ENCODE peak calls at places on chromosome 5, in five cellular contexts. J is iPS-NIHi11; T is GDM1; R is stimulated activated CD8-positive, alpha-beta memory T cell treated with anti-CD3 and anti-CD28 coated beads, Interleukin-2, amount 100 ng/mL, for 48 hours; C is NCI-H774. E is an unnamed sample.

GRCh38 chr5:85266692-85267091 is 882.0 kb upstream of the EDIL3 start:
- DNase-seq in J (no peak), T (no peak), R (no peak), C (no peak), E (no peak)

GRCh38 chr5:106376522-106376921 is 1294.2 kb downstream of the EFNA5 start:
- DNase-seq in J (no peak), T (no peak), R (no peak), C (no peak), E (no peak)

GRCh38 chr5:2587189-2588031 is 164.1 kb downstream of the IRX2 start:
- DNase-seq in J (no peak), T (no peak), R (no peak), C (no peak), E (no peak)

GRCh38 chr5:31470608-31471007 is 61.3 kb downstream of the DROSHA start:
- DNase-seq in J (no peak), T (no peak), R (no peak), C (no peak), E (no peak)

GRCh38 chr5:124700930-124701458 is 45.4 kb downstream of the ZNF608 start:
- DNase-seq in J (no peak), T (no peak), R (no peak), C (no peak), E (no peak)

GRCh38 chr5:6181147-6181729 is 197.1 kb downstream of the MED10 start:
- DNase-seq in J (peak; percentile 31), T (no peak), R (no peak), C (no peak), E (no peak)

GRCh38 chr5:58868931-58869330 is 286.1 kb downstream of the RAB3C start:
- DNase-seq in J (no peak), T (no peak), R (no peak), C (no peak), E (no peak)

GRCh38 chr5:73777192-73777591 is 151.2 kb downstream of the ARHGEF28 start:
- DNase-seq in J (no peak), T (no peak), R (no peak), C (no peak), E (no peak)

GRCh38 chr5:175746851-175747250 is 89.0 kb downstream of the HRH2 start:
- DNase-seq in J (peak; percentile 58), T (no peak), R (no peak), C (peak; percentile 3), E (peak; percentile 13)

GRCh38 chr5:13830536-13830935 is 114.0 kb downstream of the DNAH5 start:
- DNase-seq in J (no peak), T (no peak), R (no peak), C (no peak), E (no peak)

GRCh38 chr5:26894719-26895263 is 143.6 kb downstream of the CDH9 start:
- DNase-seq in J (no peak), T (no peak), R (no peak), C (no peak), E (no peak)

GRCh38 chr5:175230299-175230698 is 213.7 kb downstream of the DRD1 start:
- DNase-seq in J (no peak), T (no peak), R (no peak), C (no peak), E (no peak)

E was measured in SHP77 treated with DMSO at 0.1 percent for 48 hours.